ENCODE peak calls at places on chromosomes 7 and 10, in eight cellular contexts. G is psoas muscle, J is activated B cell treated with CpG ODN at 0.5 μM for 24 hours, O is choroid plexus epithelial cell, Y is A549, H is cardiac muscle cell, D is right lobe of liver, P is pancreas. E is an unnamed sample.

GRCh38 chr7:130150587-130150986 is 54.6 kb downstream of the TMEM209 start:
- DNase-seq in H (no peak), G (no peak), P (peak), D (no peak), O (no peak), J (no peak), Y (no peak), E (no peak)

GRCh38 chr10:57905866-57906265 is 361.8 kb downstream of the IPMK start:
- DNase-seq in O (no peak), Y (no peak), G (no peak), P (no peak), J (no peak), D (no peak), H (no peak), E (no peak)

GRCh38 chr7:106866298-106867281 is 1.5 kb downstream of the PIK3CG start:
- DNase-seq in O (no peak), H (no peak), D (no peak), G (no peak), Y (no peak), J (no peak), P (no peak), E (no peak)

GRCh38 chr10:34290412-34291082 is 524.5 kb downstream of the PARD3 start:
- DNase-seq in Y (no peak), H (peak), O (peak), G (peak), P (no peak), J (no peak), D (no peak), E (peak)

GRCh38 chr10:10755490-10755889 is 262.2 kb upstream of the CELF2 start:
- DNase-seq in J (no peak), D (no peak), Y (no peak), G (no peak), H (no peak), P (no peak), O (no peak), E (no peak)

GRCh38 chr7:106486331-106486730 is 174.6 kb downstream of the CCDC71L start:
- DNase-seq in J (no peak), H (peak), Y (no peak), P (no peak), G (no peak), O (peak), D (no peak), E (peak)

GRCh38 chr10:53744746-53745145 is 972.2 kb upstream of the MBL2 start:
- DNase-seq in J (no peak), Y (no peak), D (no peak), H (no peak), P (no peak), O (no peak), G (no peak), E (no peak)

GRCh38 chr10:118835682-118836326 is 81.0 kb upstream of the CACUL1 start:
- DNase-seq in G (no peak), O (no peak), D (no peak), P (peak), Y (peak), J (no peak), H (no peak), E (no peak)

GRCh38 chr7:30817060-30817770 is 46.0 kb downstream of the MINDY4 start:
- DNase-seq in H (no peak), G (no peak), P (no peak), Y (no peak), O (no peak), D (no peak), J (no peak), E (peak)

GRCh38 chr10:128047337-128047736 is 78.9 kb downstream of the MKI67 start:
- DNase-seq in D (peak), H (peak), Y (peak), O (peak), J (peak), G (peak), P (peak), E (no peak)

GRCh38 chr7:55546826-55547225 is 25.5 kb downstream of the VOPP1 start:
- DNase-seq in G (peak), J (no peak), Y (peak), H (peak), D (peak), P (peak), O (peak), E (peak)

GRCh38 chr7:135147899-135148721 is at the start of gene TMEM140:
- DNase-seq in O (peak), P (peak), G (no peak), J (no peak), D (peak), H (peak), Y (peak), E (peak)

GRCh38 chr7:92727755-92728154 is 108.6 kb downstream of the CDK6 start:
- DNase-seq in O (no peak), P (no peak), J (no peak), G (no peak), D (no peak), Y (no peak), H (no peak), E (peak)

GRCh38 chr10:122492955-122493597 is 31.7 kb downstream of the HTRA1 start:
- DNase-seq in G (no peak), H (peak), J (no peak), O (peak), P (no peak), D (no peak), Y (no peak), E (no peak)

GRCh38 chr7:134737561-134738353 is 41.7 kb upstream of the CALD1 start:
- DNase-seq in Y (no peak), J (no peak), G (no peak), P (no peak), O (peak), H (peak), D (no peak), E (peak)

GRCh38 chr7:120792861-120793130 is 65.1 kb downstream of the TSPAN12 start:
- DNase-seq in O (no peak), P (no peak), Y (no peak), J (no peak), H (no peak), G (no peak), D (no peak), E (no peak)

GRCh38 chr7:63037242-63037641 is 961.4 kb upstream of the ZNF722 start:
- DNase-seq in H (no peak), O (no peak), P (no peak), D (no peak), Y (no peak), J (no peak), G (no peak), E (no peak)

GRCh38 chr7:91264924-91265681 is 870 bp downstream of the FZD1 start:
- DNase-seq in O (peak), G (peak), D (peak), J (peak), Y (peak), P (peak), H (peak), E (peak)

GRCh38 chr10:53827261-53827660 is 973.8 kb downstream of the PCDH15 start:
- DNase-seq in O (no peak), Y (no peak), D (no peak), G (no peak), H (no peak), J (no peak), P (no peak), E (no peak)

DNA sequence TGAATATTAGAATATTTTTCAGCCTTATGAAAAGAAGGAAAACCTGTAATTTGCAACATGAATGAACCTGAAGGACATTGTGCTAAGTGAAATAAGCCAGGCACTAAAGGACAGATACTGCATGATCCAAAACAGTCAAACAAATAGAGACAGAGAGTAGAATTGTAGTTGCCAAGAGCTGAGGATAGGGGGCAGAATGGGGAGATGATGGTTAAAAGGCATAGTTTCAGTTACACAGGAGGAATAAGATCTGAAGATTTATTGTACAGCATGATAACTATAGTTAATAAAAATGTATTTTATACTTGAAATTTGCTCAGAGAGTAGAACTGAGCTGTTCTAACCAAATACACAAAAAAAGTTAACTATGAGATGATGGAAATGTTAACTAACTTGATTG is 149.0 kb upstream of the TMEM106B start:
- DNase-seq in H (peak), P (no peak), G (no peak), J (no peak), O (peak), Y (peak), D (no peak), E (no peak)
- TF ChIP-seq CTCF in H (peak), P (no peak), G (no peak), J (no peak), O (peak), Y (no peak), D (no peak), E (peak)

GRCh38 chr10:91762878-91763277 is 35.3 kb upstream of the TNKS2 start:
- DNase-seq in G (no peak), H (no peak), O (no peak), Y (no peak), P (no peak), D (no peak), J (no peak), E (no peak)

GRCh38 chr10:91756286-91756685 is 41.9 kb upstream of the TNKS2 start:
- DNase-seq in H (peak), G (no peak), D (no peak), O (peak), P (no peak), J (no peak), Y (no peak), E (peak)

GRCh38 chr10:91759581-91759986 is 38.6 kb upstream of the TNKS2 start:
- DNase-seq in G (no peak), Y (peak), O (peak), H (no peak), J (no peak), D (no peak), P (no peak), E (peak)

DNA sequence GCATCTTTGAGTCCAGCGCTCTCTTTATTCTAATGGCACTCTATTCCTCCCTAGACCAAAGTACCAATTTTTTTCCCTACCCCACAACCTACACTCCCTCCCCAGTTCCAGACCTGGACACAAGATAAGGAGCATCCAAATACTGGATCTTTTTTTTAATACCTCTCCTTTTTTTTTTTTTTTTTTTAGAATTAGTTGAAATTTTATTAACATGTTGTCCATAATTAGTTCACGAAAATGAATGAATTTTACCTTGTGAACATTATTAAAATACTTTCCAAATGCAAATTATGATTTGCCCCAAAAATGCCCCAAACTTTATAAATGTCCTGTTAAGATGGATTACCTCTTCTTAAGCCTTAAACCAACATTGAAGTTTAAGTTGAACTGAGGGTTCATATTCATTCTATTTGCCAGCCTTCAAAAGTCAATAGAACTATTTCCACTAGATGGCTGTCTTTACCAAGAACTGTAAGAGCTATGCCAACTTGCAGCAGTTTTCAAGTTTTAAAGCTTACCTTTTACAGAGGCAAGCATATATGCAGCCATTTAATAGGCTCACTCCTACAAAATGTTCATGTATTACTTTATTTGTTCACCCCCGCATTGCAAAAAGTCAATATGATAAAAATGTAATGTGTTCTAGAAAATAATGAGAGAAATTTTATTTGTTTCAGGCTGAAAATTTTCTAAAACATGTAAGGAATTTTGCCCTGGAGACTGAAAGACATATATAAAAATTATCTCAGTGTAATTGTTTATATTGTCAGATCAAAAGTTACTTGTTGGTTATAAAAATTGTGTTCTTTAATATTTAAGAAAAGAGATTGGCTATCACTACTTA is 39.7 kb upstream of the TNKS2 start:
- DNase-seq in P (no peak), D (no peak), Y (peak), O (peak), H (peak), G (no peak), J (no peak), E (peak)
- TF ChIP-seq CTCF in P (no peak), D (peak), Y (peak), O (peak), H (peak), G (peak), J (no peak), E (peak)

DNA sequence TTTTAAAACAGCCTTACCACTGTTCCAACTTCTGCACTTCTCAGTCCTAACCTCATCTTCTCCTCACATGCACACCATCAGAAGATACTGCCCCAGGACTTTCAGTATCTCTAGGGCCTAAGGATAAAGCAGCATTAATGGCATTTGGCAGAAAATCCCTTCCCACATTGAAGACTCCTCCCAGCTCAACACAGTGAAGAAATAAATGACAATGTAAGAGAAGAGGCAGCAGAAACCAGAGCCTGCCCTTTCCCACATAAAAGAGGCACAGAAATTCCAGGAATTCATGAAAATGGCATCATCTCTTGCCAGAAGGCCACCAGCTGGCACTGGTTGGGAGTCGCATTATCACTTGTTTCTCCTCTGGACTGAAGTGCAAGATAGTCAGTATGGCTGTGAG is 3.7 kb downstream of the GCC1 start:
- DNase-seq in G (no peak), O (no peak), Y (no peak), P (no peak), H (peak), D (no peak), J (no peak), E (peak)
- TF ChIP-seq CTCF in G (no peak), O (no peak), Y (no peak), P (no peak), H (no peak), D (no peak), J (no peak), E (no peak)

GRCh38 chr7:43353902-43354301 is 229.0 kb upstream of the STK17A start:
- DNase-seq in P (no peak), J (no peak), O (no peak), G (no peak), Y (no peak), D (no peak), H (no peak), E (no peak)
- TF ChIP-seq CTCF in P (no peak), J (no peak), O (no peak), G (no peak), Y (no peak), D (no peak), H (no peak), E (peak)

GRCh38 chr7:17485905-17486304 is 187.5 kb downstream of the AHR start:
- DNase-seq in P (no peak), O (no peak), J (no peak), Y (no peak), D (no peak), G (no peak), H (no peak), E (no peak)

GRCh38 chr7:17485368-17485767 is 186.9 kb downstream of the AHR start:
- DNase-seq in J (no peak), O (no peak), H (no peak), D (no peak), Y (no peak), G (no peak), P (no peak), E (no peak)

GRCh38 chr7:17488829-17489228 is 190.4 kb downstream of the AHR start:
- DNase-seq in P (no peak), D (no peak), G (no peak), Y (no peak), J (no peak), O (no peak), H (no peak), E (no peak)

GRCh38 chr7:17486835-17487234 is 188.4 kb downstream of the AHR start:
- DNase-seq in P (no peak), Y (no peak), G (no peak), O (no peak), H (no peak), J (no peak), D (no peak), E (no peak)

GRCh38 chr7:17487343-17487742 is 188.9 kb downstream of the AHR start:
- DNase-seq in J (no peak), H (no peak), P (no peak), Y (no peak), O (no peak), G (no peak), D (no peak), E (no peak)
- TF ChIP-seq CTCF in J (no peak), H (no peak), P (no peak), Y (no peak), O (no peak), G (no peak), D (no peak), E (no peak)

DNA sequence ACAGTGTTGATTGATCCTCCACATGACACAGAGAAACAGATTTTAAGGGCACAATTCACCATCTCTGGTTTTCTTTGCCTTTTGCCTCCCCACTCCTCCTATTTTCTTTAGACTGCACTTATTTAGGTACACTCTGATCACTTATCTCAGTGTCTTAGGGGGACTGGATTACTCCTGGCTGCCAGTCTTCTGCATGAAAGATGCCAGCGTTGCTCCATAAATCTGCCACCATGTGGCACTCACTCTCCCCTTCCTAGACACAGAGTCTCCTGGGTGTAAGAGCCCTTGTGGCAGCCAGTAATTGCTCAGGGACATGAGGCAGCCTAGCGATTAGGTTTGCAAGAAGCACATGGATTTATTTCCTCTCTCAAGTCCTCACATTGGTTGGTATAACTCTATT is 34.5 kb upstream of the RBM20 start:
- DNase-seq in H (no peak), P (no peak), G (peak), D (no peak), O (no peak), J (no peak), Y (peak), E (no peak)
- TF ChIP-seq CTCF in H (no peak), P (no peak), G (peak), D (no peak), O (no peak), J (no peak), Y (no peak), E (no peak)

DNA sequence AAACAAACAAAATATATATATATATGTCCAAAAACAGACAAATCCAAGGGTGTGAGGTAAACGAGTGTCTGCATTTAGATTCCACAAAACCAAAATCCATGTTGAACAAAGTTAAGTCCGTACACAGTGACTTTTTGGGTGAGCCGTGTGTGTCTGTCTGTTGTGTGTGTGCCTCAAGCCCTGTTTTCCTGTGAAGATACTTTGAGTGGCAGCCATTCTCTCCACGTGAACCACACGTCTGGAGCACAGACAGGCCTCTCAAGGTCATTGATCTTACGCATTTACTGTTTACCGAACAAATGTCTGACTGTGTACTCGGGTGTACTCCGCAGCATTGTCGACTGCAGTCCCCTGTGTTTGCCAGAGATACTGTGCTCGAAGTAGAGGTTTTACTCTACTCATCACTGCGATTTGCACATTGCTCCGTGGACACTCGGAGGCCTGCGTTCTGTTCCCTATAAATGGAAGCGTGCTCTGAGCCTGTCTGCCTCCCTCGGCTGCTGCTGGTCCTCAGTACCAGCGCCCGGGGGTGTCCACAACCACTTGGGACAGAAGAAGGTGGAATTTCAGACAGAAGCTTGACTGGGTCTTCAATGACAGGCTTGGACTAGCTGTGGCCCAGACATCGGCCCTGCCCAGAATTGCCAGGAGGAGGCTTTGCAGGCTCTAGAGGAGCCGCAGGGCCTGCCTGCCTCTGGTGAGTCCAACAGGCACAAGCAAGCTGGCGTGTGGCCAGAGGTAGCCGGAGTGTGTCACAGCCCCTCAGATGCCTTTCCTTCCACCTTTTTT is 22.1 kb downstream of the CYP17A1 start:
- DNase-seq in Y (no peak), O (peak), J (no peak), P (peak), H (peak), G (peak), D (peak), E (no peak)
- TF ChIP-seq CTCF in Y (no peak), O (no peak), J (no peak), P (no peak), H (peak), G (no peak), D (no peak), E (no peak)

DNA sequence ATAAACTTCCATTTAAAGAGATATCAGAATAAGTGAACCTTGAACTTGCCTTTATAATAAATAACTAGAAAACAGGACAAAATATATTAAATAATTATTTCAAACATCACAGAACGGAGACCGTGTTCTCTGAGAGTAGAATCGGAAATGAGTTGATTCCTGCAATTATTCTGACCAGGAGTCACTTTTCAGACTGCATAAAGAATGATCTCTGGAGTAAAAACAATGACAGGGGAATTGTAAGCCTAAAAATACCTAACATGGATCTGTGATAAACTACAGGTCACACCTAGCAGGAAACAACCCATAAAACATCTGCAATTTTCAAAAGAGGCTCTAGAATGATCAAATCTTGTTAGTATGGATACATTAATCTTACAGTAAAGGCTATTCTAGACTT is 577.5 kb upstream of the SORCS1 start:
- DNase-seq in D (no peak), H (no peak), O (no peak), G (no peak), J (no peak), Y (no peak), P (no peak), E (no peak)
- TF ChIP-seq CTCF in D (no peak), H (no peak), O (no peak), G (no peak), J (no peak), Y (no peak), P (no peak), E (no peak)

E was measured in HFFc6.